ENCODE peak calls at places on chromosomes 2 and 18, in four cellular contexts. Y is WTC11, Z is GM12878, R is K562. X is an unnamed sample.

GRCh38 chr18:6215888-6216287 is 198.8 kb downstream of the L3MBTL4 start:
- DNase-seq in Y (no peak), Z (no peak), R (no peak), X (no peak)

GRCh38 chr2:161077367-161078210 is 82.6 kb upstream of the TANK start:
- DNase-seq in Y (no peak), Z (peak), R (no peak), X (no peak)

GRCh38 chr2:50787636-50788035 is 244.3 kb downstream of the NRXN1 start:
- DNase-seq in Y (no peak), Z (no peak), R (no peak), X (no peak)

GRCh38 chr18:8959551-8960135 is 142.9 kb upstream of the NDUFV2 start:
- DNase-seq in Y (no peak), Z (no peak), R (no peak), X (peak)

GRCh38 chr18:46073474-46074331 is 1.6 kb upstream of the PSTPIP2 start:
- DNase-seq in Y (peak), Z (no peak), R (peak), X (peak)

GRCh38 chr2:241541564-241542277 is 16.8 kb upstream of the BOK start:
- DNase-seq in Y (no peak), Z (no peak), R (no peak), X (no peak)

GRCh38 chr18:58937204-58937603 is 72.5 kb downstream of the ZNF532 start:
- DNase-seq in Y (no peak), Z (no peak), R (no peak), X (no peak)

GRCh38 chr2:38461470-38461869 is 84.4 kb upstream of the ATL2 start:
- DNase-seq in Y (no peak), Z (no peak), R (no peak), X (no peak)

GRCh38 chr2:183070942-183071844 is 7.4 kb upstream of the DUSP19 start:
- DNase-seq in Y (peak), Z (no peak), R (no peak), X (peak)

GRCh38 chr2:143068094-143068890 is 60.9 kb upstream of the ARHGAP15 start:
- DNase-seq in Y (no peak), Z (no peak), R (no peak), X (no peak)

GRCh38 chr2:123717616-123718279 is 307.3 kb upstream of the CNTNAP5 start:
- DNase-seq in Y (no peak), Z (no peak), R (no peak), X (no peak)

GRCh38 chr2:212892193-212892592 is 259.2 kb downstream of the IKZF2 start:
- DNase-seq in Y (peak), Z (no peak), R (no peak), X (peak)

GRCh38 chr2:10346929-10347558 is 44.3 kb downstream of the HPCAL1 start:
- DNase-seq in Y (no peak), Z (no peak), R (no peak), X (no peak)

GRCh38 chr2:200585730-200586643 is at the start of gene AOX1:
- DNase-seq in Y (peak), Z (no peak), R (no peak), X (peak)

GRCh38 chr2:127359520-127359919 is 28.3 kb downstream of the MAP3K2 start:
- DNase-seq in Y (no peak), Z (no peak), R (no peak), X (no peak)

GRCh38 chr2:44615950-44616518 is 254.3 kb downstream of the CAMKMT start:
- DNase-seq in Y (no peak), Z (no peak), R (no peak), X (no peak)

GRCh38 chr2:44614940-44615339 is 253.2 kb downstream of the CAMKMT start:
- DNase-seq in Y (no peak), Z (no peak), R (no peak), X (no peak)

GRCh38 chr2:44616616-44617266 is 255.0 kb downstream of the CAMKMT start:
- DNase-seq in Y (no peak), Z (peak), R (no peak), X (no peak)

GRCh38 chr2:44620189-44620990 is 258.6 kb downstream of the CAMKMT start:
- DNase-seq in Y (no peak), Z (no peak), R (no peak), X (no peak)

DNA sequence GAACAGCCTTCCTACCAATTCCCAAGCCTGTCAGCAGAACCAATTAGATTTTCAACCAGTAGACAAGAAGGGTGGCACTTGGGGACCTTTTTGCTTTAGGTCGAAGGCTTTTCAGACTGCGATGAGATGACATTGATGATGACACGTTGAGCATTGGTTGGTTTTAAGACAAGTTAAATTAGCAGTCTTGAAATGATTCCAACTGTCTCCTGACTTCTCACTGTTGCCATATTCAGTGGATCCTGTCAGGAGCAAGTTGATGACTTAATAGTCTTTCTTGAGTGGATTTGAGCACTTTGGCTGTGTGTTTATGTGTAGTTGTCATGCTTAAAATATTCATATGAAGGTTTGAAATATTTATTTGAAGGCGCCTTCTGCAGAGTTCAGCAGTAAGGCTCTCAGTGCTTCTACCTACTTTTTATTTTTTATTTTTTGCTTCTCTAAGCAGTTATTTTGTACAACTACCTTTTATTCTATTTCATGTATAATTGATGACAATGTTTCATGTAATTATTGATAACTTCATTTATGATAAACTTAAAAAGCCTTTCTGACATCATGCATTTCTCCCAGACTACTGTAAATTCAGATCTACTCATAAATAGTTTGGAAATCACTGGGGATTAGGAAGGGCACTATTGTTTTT is 256.8 kb downstream of the CAMKMT start:
- DNase-seq in Y (no peak), Z (no peak), R (no peak), X (no peak)
- TF ChIP-seq CREM in Y (no peak), Z (no peak), R (no peak), X (no peak)

DNA sequence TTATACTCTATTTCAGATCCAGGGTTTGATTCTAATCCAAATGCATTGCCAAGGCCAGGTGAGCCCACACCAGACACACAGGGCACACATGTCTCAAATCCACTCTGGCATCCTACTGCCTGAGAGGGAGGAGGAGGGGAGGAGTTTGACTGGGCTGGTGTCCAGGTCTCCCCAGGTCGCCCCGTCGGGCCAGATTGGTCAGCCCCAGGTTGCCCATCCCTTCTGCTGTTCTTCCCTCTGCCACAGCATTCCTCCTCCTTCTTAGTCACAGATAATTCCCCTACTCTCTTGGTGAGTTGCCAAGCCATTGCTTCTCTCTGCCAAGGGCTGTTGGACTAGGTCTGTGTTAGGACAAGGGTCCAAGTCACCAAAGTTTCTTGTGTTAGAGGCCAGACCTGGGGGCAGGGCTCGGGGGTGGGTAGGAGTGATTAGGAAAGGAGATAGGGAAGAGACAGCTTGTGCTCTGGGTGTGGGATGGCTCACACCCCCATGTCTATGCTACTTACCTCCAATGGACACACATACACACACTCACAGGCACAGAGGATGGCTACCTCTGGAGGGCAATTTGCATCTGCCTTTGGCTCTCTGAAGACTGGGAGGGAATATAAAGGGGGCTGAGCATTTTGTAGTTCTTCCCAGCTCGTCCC is 2.5 kb upstream of the EGR4 start:
- DNase-seq in Y (no peak), Z (no peak), R (no peak), X (no peak)
- TF ChIP-seq CREM in Y (no peak), Z (no peak), R (no peak), X (no peak)

DNA sequence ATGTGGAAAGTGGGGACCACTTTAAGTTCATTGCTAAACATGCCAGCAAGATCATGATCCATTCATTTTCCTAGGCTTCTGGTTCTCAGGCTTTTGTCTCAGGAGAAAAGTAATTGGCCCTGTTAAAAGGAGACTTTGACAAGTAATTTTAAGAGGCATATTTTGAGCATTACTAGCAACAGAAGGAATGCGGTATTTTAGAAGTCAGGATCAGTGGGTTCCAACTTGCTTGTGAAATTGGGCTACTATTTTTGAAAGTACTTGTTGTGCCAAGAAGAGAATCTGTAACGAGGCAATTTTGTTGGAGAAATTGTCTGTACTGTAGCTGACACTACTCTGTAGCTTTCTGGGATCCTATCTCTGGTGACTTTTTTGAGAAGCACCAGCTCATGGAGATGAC is 59.4 kb downstream of the CERS6 start:
- DNase-seq in Y (no peak), Z (no peak), R (no peak), X (no peak)
- TF ChIP-seq CREM in Y (no peak), Z (no peak), R (no peak), X (no peak)

GRCh38 chr2:55245411-55245810 is 12.9 kb downstream of the RPS27A start:
- DNase-seq in Y (no peak), Z (no peak), R (no peak), X (no peak)

GRCh38 chr2:55239656-55240222 is 7.3 kb downstream of the RPS27A start:
- DNase-seq in Y (no peak), Z (no peak), R (no peak), X (peak)

GRCh38 chr2:55247025-55247424 is 14.5 kb downstream of the RPS27A start:
- DNase-seq in Y (no peak), Z (no peak), R (no peak), X (no peak)

GRCh38 chr2:55236992-55237543 is 4.6 kb downstream of the RPS27A start:
- DNase-seq in Y (no peak), Z (no peak), R (no peak), X (no peak)

DNA sequence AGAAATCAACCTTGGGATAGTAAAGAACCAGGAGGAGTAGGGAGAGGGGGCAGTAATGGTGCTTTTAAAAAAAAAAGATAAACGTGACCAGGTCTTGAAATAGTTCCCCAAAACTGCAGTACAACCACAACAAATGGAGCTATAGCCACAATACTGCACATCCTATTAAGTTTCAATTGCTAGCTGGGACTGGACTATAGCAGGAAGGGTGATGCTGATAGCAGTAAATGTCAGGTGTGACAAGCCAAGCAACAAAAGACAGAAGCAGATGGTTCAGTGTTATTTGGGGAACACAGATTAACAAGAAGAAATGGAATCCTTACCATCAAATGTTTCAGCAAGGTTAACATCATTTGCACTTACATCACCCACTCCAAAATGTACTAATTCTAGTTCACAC is 10.1 kb downstream of the RPS27A start:
- DNase-seq in Y (no peak), Z (no peak), R (no peak), X (no peak)
- TF ChIP-seq CREM in Y (no peak), Z (no peak), R (no peak), X (no peak)

DNA sequence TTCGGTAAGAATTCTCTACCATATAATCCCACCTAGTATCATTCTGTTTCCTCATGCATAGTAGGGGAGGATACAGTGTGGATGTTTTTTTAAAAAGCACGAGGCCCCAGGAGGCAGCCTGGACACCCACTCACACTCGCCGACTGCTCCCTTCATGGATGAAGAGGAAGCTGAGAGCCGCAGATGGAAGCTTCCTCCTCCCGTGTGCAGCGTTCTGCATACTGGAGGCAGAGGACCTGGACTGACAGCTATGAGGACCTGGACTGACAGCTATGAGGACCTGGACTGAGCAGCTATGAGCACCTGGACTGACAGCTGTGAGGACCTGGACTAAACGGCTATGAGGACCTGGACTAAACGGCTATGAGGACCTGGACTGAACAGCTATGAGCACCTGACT is 234.4 kb downstream of the NDUFA10 start:
- DNase-seq in Y (no peak), Z (no peak), R (no peak), X (no peak)
- TF ChIP-seq CREM in Y (no peak), Z (no peak), R (no peak), X (no peak)

GRCh38 chr2:159130302-159130701 is 156.2 kb downstream of the WDSUB1 start:
- DNase-seq in Y (no peak), Z (no peak), R (peak), X (no peak)

GRCh38 chr2:159129807-159130206 is 156.7 kb downstream of the WDSUB1 start:
- DNase-seq in Y (no peak), Z (no peak), R (no peak), X (no peak)

GRCh38 chr2:159133795-159134194 is 152.7 kb downstream of the WDSUB1 start:
- DNase-seq in Y (no peak), Z (no peak), R (no peak), X (no peak)

GRCh38 chr2:159131267-159131790 is 155.2 kb downstream of the WDSUB1 start:
- DNase-seq in Y (no peak), Z (no peak), R (no peak), X (no peak)

GRCh38 chr2:159131882-159132281 is 154.6 kb downstream of the WDSUB1 start:
- DNase-seq in Y (no peak), Z (no peak), R (no peak), X (no peak)
- TF ChIP-seq CREM in Y (no peak), Z (no peak), R (no peak), X (no peak)

GRCh38 chr2:3257166-3257565 is 120.5 kb downstream of the EIPR1 start:
- DNase-seq in Y (peak), Z (no peak), R (no peak), X (no peak)
- TF ChIP-seq CREM in Y (no peak), Z (no peak), R (no peak), X (no peak)

DNA sequence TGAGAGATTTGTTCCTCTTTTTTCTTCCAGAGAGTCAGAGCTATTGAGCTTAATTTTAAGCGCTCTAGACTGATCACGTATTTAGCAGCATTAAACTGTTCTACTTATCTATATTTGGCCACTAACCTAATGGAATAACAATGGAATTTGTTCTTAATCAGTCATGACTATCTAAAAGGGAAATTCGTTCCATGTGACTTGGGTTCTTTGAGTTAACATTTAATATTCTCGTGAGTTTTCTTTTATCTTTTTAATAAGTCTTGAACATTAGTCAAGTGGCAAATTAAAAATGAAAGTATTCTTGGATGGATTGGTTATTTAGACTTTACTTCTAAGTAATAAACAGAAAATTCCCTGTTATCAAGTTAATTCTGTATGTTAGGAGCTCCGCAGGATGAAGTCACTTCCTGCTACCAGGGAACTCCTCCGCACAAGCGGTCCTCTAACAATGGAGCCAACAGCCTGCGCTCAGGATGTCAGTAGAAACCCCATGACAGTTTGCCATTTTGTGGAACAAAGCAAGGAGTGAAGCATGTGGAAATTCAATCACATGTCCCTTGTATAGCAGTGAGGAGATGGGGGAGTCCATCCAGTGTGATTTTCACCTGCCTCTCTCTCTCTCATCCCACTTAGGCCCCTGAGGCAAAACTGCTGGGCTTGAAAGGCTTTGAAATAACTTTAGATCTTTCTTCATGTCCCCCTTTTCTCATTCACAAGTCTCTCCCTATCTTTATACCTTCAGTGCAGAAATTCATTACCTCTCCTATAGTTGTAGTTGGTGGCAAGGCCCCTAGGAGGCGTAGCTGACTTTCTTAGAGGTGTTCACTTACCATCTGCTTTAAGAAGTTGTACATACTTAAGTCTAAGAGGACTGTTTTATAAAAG is 138.1 kb downstream of the WDR7 start:
- DNase-seq in Y (peak), Z (no peak), R (peak), X (peak)
- TF ChIP-seq CREM in Y (no peak), Z (no peak), R (no peak), X (no peak)

GRCh38 chr18:13612111-13612997 is 114.0 kb downstream of the FAM210A start:
- DNase-seq in Y (no peak), Z (peak), R (no peak), X (no peak)

GRCh38 chr18:13613099-13613498 is 113.3 kb downstream of the FAM210A start:
- DNase-seq in Y (no peak), Z (no peak), R (no peak), X (no peak)

GRCh38 chr18:13610517-13610916 is 115.8 kb downstream of the FAM210A start:
- DNase-seq in Y (no peak), Z (no peak), R (no peak), X (no peak)

GRCh38 chr18:13611058-13611615 is 115.2 kb downstream of the FAM210A start:
- DNase-seq in Y (no peak), Z (no peak), R (no peak), X (no peak)

GRCh38 chr18:13611616-13612110 is 114.7 kb downstream of the FAM210A start:
- DNase-seq in Y (no peak), Z (no peak), R (no peak), X (no peak)
- TF ChIP-seq CREM in Y (no peak), Z (no peak), R (no peak), X (no peak)

DNA sequence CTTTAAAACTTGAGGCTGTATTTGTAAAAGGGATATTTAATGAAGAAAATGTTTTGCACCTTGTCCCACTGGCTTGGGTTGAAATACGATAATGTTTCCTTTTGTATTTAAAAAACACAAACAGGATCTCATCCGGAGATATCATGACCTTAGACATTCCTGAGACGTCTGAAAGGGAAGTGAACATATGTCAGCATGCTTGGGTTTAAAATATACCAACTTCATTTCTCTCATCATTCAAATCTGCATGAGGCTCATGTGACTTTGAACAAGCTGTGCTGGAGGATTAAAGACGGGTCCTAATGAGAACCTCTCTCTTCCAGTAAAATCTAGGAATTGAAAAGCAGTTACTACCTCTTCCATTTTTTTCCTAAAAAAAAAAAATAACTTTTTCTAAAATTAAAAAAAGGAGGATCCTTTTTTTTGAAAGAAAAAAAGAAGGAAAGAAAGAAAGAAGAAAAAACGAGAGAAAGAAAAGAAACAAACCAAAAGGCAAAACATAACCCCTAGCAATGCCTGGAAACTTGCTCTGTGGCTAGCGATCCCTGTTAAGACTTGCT is 106.8 kb upstream of the ZFP36L2 start:
- DNase-seq in Y (no peak), Z (no peak), R (no peak), X (no peak)
- TF ChIP-seq CREM in Y (no peak), Z (no peak), R (no peak), X (no peak)

X was measured in HepG2.